ENCODE peak calls at places on chromosomes 12 and 14, in four cellular contexts. One of them, this sample, is unnamed.

GRCh38 chr12:89278862-89279261 is 73.4 kb downstream of the DUSP6 start:
- DNase-seq in H9: no peak
- DNase-seq in H1: no peak
- DNase-seq in IMR-90: no peak
- DNase-seq in this sample: peak; percentile 8

GRCh38 chr12:78880078-78880477 is 15.5 kb downstream of the SYT1 start:
- DNase-seq in H1: no peak
- DNase-seq in H9: no peak
- DNase-seq in IMR-90: peak; percentile 1
- DNase-seq in this sample: peak; percentile 80

GRCh38 chr14:48771717-48772116 is 814.5 kb downstream of the RPS29 start:
- DNase-seq in H1: no peak
- DNase-seq in H9: no peak
- DNase-seq in IMR-90: peak; percentile 70
- DNase-seq in this sample: peak; percentile 16

GRCh38 chr14:75523771-75524171 is 1.5 kb downstream of the BATF start:
- DNase-seq in H9: no peak
- DNase-seq in H1: no peak
- DNase-seq in IMR-90: peak; percentile 18
- DNase-seq in this sample: no peak

GRCh38 chr14:75976838-75977237 is 5.0 kb downstream of the TGFB3 start:
- DNase-seq in H9: no peak
- DNase-seq in IMR-90: no peak
- DNase-seq in H1: no peak
- DNase-seq in this sample: peak; percentile 35

GRCh38 chr12:133129368-133130037 is 571 bp downstream of the ZNF891 start:
- DNase-seq in H9: no peak
- DNase-seq in H1: no peak
- DNase-seq in IMR-90: peak; percentile 15
- DNase-seq in this sample: no peak

GRCh38 chr12:77032406-77032805 is 33.0 kb downstream of the E2F7 start:
- DNase-seq in H1: no peak
- DNase-seq in H9: no peak
- DNase-seq in IMR-90: peak; percentile 54
- DNase-seq in this sample: no peak

GRCh38 chr12:109731231-109731731 is 17.7 kb downstream of the FAM222A start:
- DNase-seq in H1: no peak
- DNase-seq in H9: peak; percentile 33
- DNase-seq in IMR-90: no peak
- DNase-seq in this sample: no peak

GRCh38 chr12:128286970-128287369 is 20.0 kb downstream of the TMEM132C start:
- DNase-seq in H9: no peak
- DNase-seq in H1: no peak
- DNase-seq in IMR-90: no peak
- DNase-seq in this sample: no peak

GRCh38 chr14:81474156-81474492 is 59.5 kb downstream of the SEL1L start:
- DNase-seq in H1: no peak
- DNase-seq in H9: no peak
- DNase-seq in IMR-90: no peak
- DNase-seq in this sample: no peak

GRCh38 chr14:52111583-52111982 is 42.7 kb upstream of the NID2 start:
- DNase-seq in IMR-90: peak; percentile 87
- DNase-seq in H1: no peak
- DNase-seq in H9: no peak
- DNase-seq in this sample: no peak

GRCh38 chr14:38941485-38941884 is 161.6 kb downstream of the SEC23A start:
- DNase-seq in IMR-90: no peak
- DNase-seq in H9: no peak
- DNase-seq in H1: no peak
- DNase-seq in this sample: peak; percentile 14

GRCh38 chr12:32727237-32727636 is 28.5 kb downstream of the YARS2 start:
- DNase-seq in H9: peak; percentile 48
- DNase-seq in IMR-90: no peak
- DNase-seq in H1: peak; percentile 5
- DNase-seq in this sample: peak; percentile 44

GRCh38 chr14:23302290-23303225 is at the start of gene PPP1R3E:
- DNase-seq in IMR-90: peak; percentile 41
- DNase-seq in H1: no peak
- DNase-seq in H9: peak; percentile 69
- DNase-seq in this sample: peak; percentile 80

GRCh38 chr14:37369446-37369845 is 171.7 kb downstream of the MIPOL1 start:
- DNase-seq in H9: no peak
- DNase-seq in IMR-90: no peak
- DNase-seq in H1: no peak
- DNase-seq in this sample: no peak

GRCh38 chr14:88613552-88614010 is 50.7 kb downstream of the ZC3H14 start:
- DNase-seq in H1: no peak
- DNase-seq in H9: no peak
- DNase-seq in IMR-90: peak; percentile 53
- DNase-seq in this sample: no peak

GRCh38 chr14:101220921-101221510 is 317.5 kb upstream of the RTL1 start:
- DNase-seq in H9: peak; percentile 15
- DNase-seq in H1: no peak
- DNase-seq in IMR-90: no peak
- DNase-seq in this sample: no peak

GRCh38 chr12:123713398-123714301 is 1.5 kb downstream of the ATP6V0A2 start:
- DNase-seq in H9: no peak
- DNase-seq in IMR-90: peak; percentile 10
- DNase-seq in H1: no peak
- DNase-seq in this sample: peak; percentile 34

GRCh38 chr12:16189849-16190248 is 87.6 kb downstream of the SLC15A5 start:
- DNase-seq in IMR-90: peak; percentile 28
- DNase-seq in H1: no peak
- DNase-seq in H9: no peak
- DNase-seq in this sample: no peak

GRCh38 chr14:21384494-21384851 is 654 bp upstream of the SUPT16H start:
- DNase-seq in H1: no peak
- DNase-seq in H9: no peak
- DNase-seq in IMR-90: no peak
- DNase-seq in this sample: no peak

GRCh38 chr12:105355752-105356151 is 25.3 kb downstream of the C12orf75 start:
- DNase-seq in IMR-90: peak; percentile 72
- DNase-seq in H9: no peak
- DNase-seq in H1: no peak
- DNase-seq in this sample: no peak

GRCh38 chr14:33631021-33631420 is 319.9 kb downstream of the EGLN3 start:
- DNase-seq in H9: no peak
- DNase-seq in IMR-90: no peak
- DNase-seq in H1: no peak
- DNase-seq in this sample: no peak

GRCh38 chr14:23520899-23521521 is 30.6 kb downstream of the ZFHX2 start:
- DNase-seq in IMR-90: no peak
- DNase-seq in H9: no peak
- DNase-seq in H1: no peak
- DNase-seq in this sample: no peak

GRCh38 chr12:88957358-88957757 is 377.1 kb upstream of the KITLG start:
- DNase-seq in H9: peak; percentile 33
- DNase-seq in IMR-90: peak; percentile 32
- DNase-seq in H1: no peak
- DNase-seq in this sample: no peak

GRCh38 chr12:26773313-26774104 is 59.5 kb downstream of the ITPR2 start:
- DNase-seq in H1: no peak
- DNase-seq in H9: no peak
- DNase-seq in IMR-90: no peak
- DNase-seq in this sample: no peak

GRCh38 chr12:58504539-58504938 is 415.8 kb downstream of the LRIG3 start:
- DNase-seq in H1: no peak
- DNase-seq in IMR-90: peak; percentile 66
- DNase-seq in H9: no peak
- DNase-seq in this sample: no peak

GRCh38 chr14:103745424-103745823 is 29.8 kb downstream of the ZFYVE21 start:
- DNase-seq in IMR-90: no peak
- DNase-seq in H1: no peak
- DNase-seq in H9: no peak
- DNase-seq in this sample: no peak

GRCh38 chr14:103749860-103750259 is 34.2 kb downstream of the ZFYVE21 start:
- DNase-seq in IMR-90: no peak
- DNase-seq in H9: no peak
- DNase-seq in H1: no peak
- DNase-seq in this sample: no peak

GRCh38 chr14:103746706-103747105 is 31.1 kb downstream of the ZFYVE21 start:
- DNase-seq in IMR-90: peak; percentile 58
- DNase-seq in H9: no peak
- DNase-seq in H1: no peak
- DNase-seq in this sample: no peak

GRCh38 chr14:103748539-103748867 is 32.9 kb downstream of the ZFYVE21 start:
- DNase-seq in H9: no peak
- DNase-seq in H1: no peak
- DNase-seq in IMR-90: no peak
- DNase-seq in this sample: no peak

GRCh38 chr14:103749452-103749851 is 33.8 kb downstream of the ZFYVE21 start:
- DNase-seq in H9: no peak
- DNase-seq in IMR-90: no peak
- DNase-seq in H1: no peak
- DNase-seq in this sample: no peak
- H4K5ac ChIP-seq in H9: no peak overlapping the region
- H4K5ac ChIP-seq in IMR-90: no peak overlapping the region
- H4K5ac ChIP-seq in H1: no peak overlapping the region
- H4K5ac ChIP-seq in this sample: no peak overlapping the region

DNA sequence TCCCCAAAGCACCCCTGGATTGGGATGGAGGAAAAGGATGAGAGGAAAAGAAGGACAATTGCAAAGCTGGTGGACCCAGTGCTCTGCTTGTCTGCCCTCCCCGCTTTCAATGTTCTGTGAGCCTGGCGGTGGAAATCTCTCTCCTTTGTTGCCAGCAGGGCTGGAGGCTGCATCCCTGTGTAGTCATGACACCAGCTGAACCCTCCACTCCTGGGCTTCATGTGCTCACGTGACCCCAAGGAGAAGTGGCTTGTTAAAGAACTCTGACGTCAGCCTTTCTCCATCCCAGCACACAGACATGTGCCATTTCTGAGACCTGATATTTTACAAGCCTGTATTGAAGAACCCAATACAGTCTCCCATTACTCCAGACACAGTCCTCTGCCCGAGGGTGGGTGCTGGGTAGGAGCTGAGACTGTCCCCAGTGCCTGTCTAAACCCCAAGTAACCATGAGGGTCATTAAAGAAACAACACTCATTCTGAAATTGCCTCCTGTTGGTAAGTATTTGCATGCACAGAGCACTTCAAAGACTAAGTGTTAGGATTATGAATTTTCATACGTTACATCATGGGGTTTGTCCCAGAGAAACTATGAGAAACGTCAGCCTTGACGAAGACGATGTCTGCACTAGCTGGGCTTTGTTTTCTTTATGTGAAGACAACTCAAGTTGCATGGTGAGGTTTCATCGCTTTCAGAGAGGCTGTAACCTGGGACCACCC is 21.7 kb downstream of the GALNT16 start:
- DNase-seq in IMR-90: peak; percentile 5
- DNase-seq in H9: no peak
- DNase-seq in H1: no peak
- DNase-seq in this sample: no peak
- H2BK5ac ChIP-seq in IMR-90: no peak overlapping the region
- H2BK5ac ChIP-seq in H9: no peak overlapping the region
- H2BK5ac ChIP-seq in H1: no peak overlapping the region
- H2BK5ac ChIP-seq in this sample: no peak overlapping the region

DNA sequence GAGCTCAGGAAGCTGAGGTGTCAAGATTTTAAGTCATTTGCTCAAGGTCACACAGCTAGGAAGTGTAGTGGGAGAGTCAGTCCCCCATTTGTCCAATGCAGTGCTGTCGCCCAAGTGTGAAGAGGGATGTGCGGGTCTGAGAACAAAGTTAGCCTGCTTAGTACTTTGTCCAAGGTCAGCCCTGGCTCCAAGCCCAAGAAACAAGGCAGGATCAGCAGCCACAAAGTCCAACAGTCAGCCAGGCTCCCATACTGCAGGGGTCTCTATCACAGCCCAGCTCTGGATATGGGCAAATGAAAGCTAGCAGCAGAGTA is 90.8 kb upstream of the EEA1 start:
- DNase-seq in IMR-90: no peak
- DNase-seq in H1: no peak
- DNase-seq in H9: no peak
- DNase-seq in this sample: no peak
- H4K5ac ChIP-seq in IMR-90: no peak overlapping the region
- H4K5ac ChIP-seq in H1: no peak overlapping the region
- H4K5ac ChIP-seq in H9: no peak overlapping the region
- H4K5ac ChIP-seq in this sample: no peak overlapping the region

GRCh38 chr12:131600160-131600532 is 110.7 kb upstream of the SFSWAP start:
- DNase-seq in H9: no peak
- DNase-seq in IMR-90: no peak
- DNase-seq in H1: no peak
- DNase-seq in this sample: no peak
- H2BK5ac ChIP-seq in H9: no peak overlapping the region
- H2BK5ac ChIP-seq in IMR-90: no peak overlapping the region
- H2BK5ac ChIP-seq in H1: no peak overlapping the region
- H2BK5ac ChIP-seq in this sample: no peak overlapping the region

GRCh38 chr14:91306547-91306946 is 62.0 kb upstream of the GPR68 start:
- DNase-seq in H9: no peak
- DNase-seq in IMR-90: no peak
- DNase-seq in H1: no peak
- DNase-seq in this sample: no peak

GRCh38 chr14:91305650-91306431 is 61.3 kb upstream of the GPR68 start:
- DNase-seq in H1: no peak
- DNase-seq in H9: peak; percentile 71
- DNase-seq in IMR-90: no peak
- DNase-seq in this sample: no peak

GRCh38 chr14:91308337-91308736 is 63.8 kb upstream of the GPR68 start:
- DNase-seq in IMR-90: no peak
- DNase-seq in H9: no peak
- DNase-seq in H1: no peak
- DNase-seq in this sample: no peak

GRCh38 chr14:91307046-91307445 is 62.5 kb upstream of the GPR68 start:
- DNase-seq in H1: no peak
- DNase-seq in IMR-90: no peak
- DNase-seq in H9: no peak
- DNase-seq in this sample: no peak

DNA sequence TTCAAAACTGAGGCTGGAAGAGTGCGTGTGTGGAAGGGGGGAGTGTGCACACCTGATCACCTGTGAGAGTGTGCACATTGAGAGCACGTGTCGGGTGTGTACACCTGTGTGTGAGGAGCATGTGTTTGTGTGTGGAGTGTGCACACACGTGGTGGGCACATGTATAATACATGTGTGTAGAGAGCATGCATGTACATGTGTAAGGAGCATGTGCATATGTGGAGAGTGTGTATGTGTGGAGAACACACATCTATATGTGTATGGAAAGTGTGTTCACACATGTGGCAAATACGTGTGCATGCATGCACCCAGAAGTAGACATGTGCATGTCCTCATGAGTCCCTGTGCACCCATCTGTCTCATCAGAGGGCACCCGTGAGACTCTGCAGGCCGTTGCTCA is 63.1 kb upstream of the GPR68 start:
- DNase-seq in IMR-90: no peak
- DNase-seq in H9: no peak
- DNase-seq in H1: no peak
- DNase-seq in this sample: no peak
- H4K5ac ChIP-seq in IMR-90: no peak overlapping the region
- H4K5ac ChIP-seq in H9: no peak overlapping the region
- H4K5ac ChIP-seq in H1: no peak overlapping the region
- H4K5ac ChIP-seq in this sample: no peak overlapping the region